ENCODE peak calls at places on chromosomes 7 and 10, in eight cellular contexts. S is neuronal stem cell; B is T1000; A is MCF 10A; J is stimulated activated CD8-positive, alpha-beta memory T cell treated with anti-CD3 and anti-CD28 coated beads, Interleukin-15, amount 100 ng/mL, for 24 hours; T is stromal cell of bone marrow; L is hippocampal formation; Q is RPMI8226. W is an unnamed sample.

GRCh38 chr10:87915989-87916388 is 52.6 kb downstream of the PTEN start:
- DNase-seq in S (no peak), B (no peak), A (peak; percentile 63), J (no peak), T (no peak), L (no peak), Q (no peak), W (peak; percentile 38)

GRCh38 chr7:1076184-1077072 is 11.5 kb upstream of the GPER1 start:
- DNase-seq in S (no peak), B (no peak), A (peak; percentile 32), J (no peak), T (no peak), L (peak; percentile 24), Q (no peak), W (no peak)

GRCh38 chr7:131346885-131347592 is 19.4 kb downstream of the MKLN1 start:
- DNase-seq in S (no peak), B (no peak), A (no peak), J (no peak), T (no peak), L (no peak), Q (no peak), W (peak; percentile 61)

GRCh38 chr10:69742928-69743602 is 58.6 kb upstream of the COL13A1 start:
- DNase-seq in S (peak; percentile 37), B (no peak), A (peak; percentile 48), J (no peak), T (no peak), L (no peak), Q (peak; percentile 36), W (no peak)

GRCh38 chr10:60573342-60573741 is 183.7 kb upstream of the ANK3 start:
- DNase-seq in S (peak; percentile 11), B (no peak), A (no peak), J (no peak), T (no peak), L (no peak), Q (no peak), W (no peak)

GRCh38 chr7:84191261-84191660 is 3.3 kb downstream of the SEMA3A start:
- DNase-seq in S (no peak), B (no peak), A (no peak), J (no peak), T (no peak), L (no peak), Q (no peak), W (peak; percentile 53)

GRCh38 chr10:33032354-33033254 is 74.6 kb upstream of the ITGB1 start:
- DNase-seq in S (no peak), B (peak; percentile 8), A (peak; percentile 71), J (no peak), T (peak; percentile 59), L (no peak), Q (no peak), W (peak; percentile 69)

GRCh38 chr7:46385662-46386309 is 464.7 kb upstream of the IGFBP3 start:
- DNase-seq in S (no peak), B (no peak), A (peak; percentile 65), J (no peak), T (peak; percentile 98), L (no peak), Q (no peak), W (peak; percentile 80)

GRCh38 chr10:111082102-111082975 is 5.5 kb downstream of the ADRA2A start:
- DNase-seq in S (no peak), B (no peak), A (no peak), J (no peak), T (no peak), L (no peak), Q (no peak), W (no peak)

GRCh38 chr10:23694921-23695824 is 256.3 kb downstream of the OTUD1 start:
- DNase-seq in S (peak; percentile 38), B (no peak), A (no peak), J (no peak), T (no peak), L (no peak), Q (peak; percentile 9), W (no peak)

W was measured in bronchial epithelial cell.